ENCODE peak calls at places on chromosome 19, in four cellular contexts. P is stimulated activated CD4-positive, alpha-beta T cell treated with anti-CD3 and anti-CD28 coated beads, Interleukin-1b, Interleukin-23, amount 100 ng/mL, for 24 hours; V is NCI-H2171 treated with DMSO at 0.1 percent for 48 hours; N is T1000. T is an unnamed sample.

GRCh38 chr19:8336665-8337064 is 6.4 kb downstream of the KANK3 start:
- DNase-seq in P (no peak), V (no peak), N (no peak), T (no peak)

GRCh38 chr19:6238643-6239281 is 41.0 kb downstream of the MLLT1 start:
- DNase-seq in P (no peak), V (peak), N (no peak), T (no peak)

GRCh38 chr19:29076963-29077362 is 136.0 kb downstream of the UQCRFS1 start:
- DNase-seq in P (no peak), V (no peak), N (no peak), T (no peak)

GRCh38 chr19:15195381-15195964 is 5.3 kb downstream of the NOTCH3 start:
- DNase-seq in P (no peak), V (peak), N (peak), T (peak)

GRCh38 chr19:51398096-51398704 is 7.8 kb upstream of the C19orf84 start:
- DNase-seq in P (no peak), V (peak), N (no peak), T (peak)

GRCh38 chr19:31538879-31539278 is 189.6 kb upstream of the TSHZ3 start:
- DNase-seq in P (no peak), V (no peak), N (no peak), T (no peak)

GRCh38 chr19:1780272-1780957 is 27.1 kb downstream of the ONECUT3 start:
- DNase-seq in P (no peak), V (no peak), N (peak), T (no peak)

GRCh38 chr19:49422407-49423277 is 599 bp downstream of the PTH2 start:
- DNase-seq in P (no peak), V (no peak), N (no peak), T (no peak)

GRCh38 chr19:49106648-49107135 is 7.5 kb upstream of the LIN7B start:
- DNase-seq in P (no peak), V (peak), N (no peak), T (no peak)

GRCh38 chr19:18660051-18660910 is 23.2 kb upstream of the CRTC1 start:
- DNase-seq in P (no peak), V (no peak), N (peak), T (no peak)

GRCh38 chr19:39407644-39408391 is 1.2 kb downstream of the ZFP36 start:
- DNase-seq in P (no peak), V (no peak), N (peak), T (no peak)

GRCh38 chr19:53809518-53810186 is 14.5 kb downstream of the NLRP12 start:
- DNase-seq in P (no peak), V (no peak), N (no peak), T (no peak)

GRCh38 chr19:12689012-12689411 is 1.2 kb downstream of the GNG14 start:
- DNase-seq in P (no peak), V (no peak), N (no peak), T (no peak)

GRCh38 chr19:49340069-49340864 is 5.1 kb downstream of the CD37 start:
- DNase-seq in P (no peak), V (peak), N (peak), T (peak)

GRCh38 chr19:54967611-54968010 is 1.4 kb downstream of the NLRP2 start:
- DNase-seq in P (no peak), V (no peak), N (no peak), T (no peak)

GRCh38 chr19:32453736-32454135 is 48.2 kb downstream of the DPY19L3 start:
- DNase-seq in P (no peak), V (no peak), N (no peak), T (no peak)